ENCODE peak calls at places on chromosomes 7 and 10, in nine cellular contexts. P is uterus, E is cardiac muscle cell, B is neural progenitor cell, Q is heart right ventricle, Y is DND-41, T is heart left ventricle, M is upper lobe of right lung, W is transverse colon. N is an unnamed sample.

GRCh38 chr10:69838853-69839252 is 37.1 kb downstream of the COL13A1 start:
- DNase-seq in W (no peak), B (no peak), T (no peak), E (peak), P (no peak), Q (no peak), Y (no peak), M (no peak), N (no peak)

GRCh38 chr10:110535958-110536891 is 31.3 kb upstream of the SMC3 start:
- DNase-seq in Y (peak), W (peak), M (peak), B (peak), Q (no peak), T (peak), P (no peak), E (peak), N (peak)

GRCh38 chr10:104123397-104123796 is 1.4 kb downstream of the SFR1 start:
- DNase-seq in M (no peak), E (peak), W (no peak), B (no peak), Q (no peak), P (no peak), T (no peak), Y (no peak), N (no peak)

GRCh38 chr10:93106631-93107072 is 33.0 kb downstream of the CYP26A1 start:
- DNase-seq in M (no peak), T (no peak), P (no peak), Y (no peak), Q (no peak), B (no peak), W (no peak), E (peak), N (no peak)

GRCh38 chr7:79598351-79598750 is 144.9 kb upstream of the MAGI2 start:
- DNase-seq in T (no peak), M (no peak), W (no peak), P (no peak), Q (no peak), Y (no peak), B (no peak), E (no peak), N (no peak)

GRCh38 chr10:91743460-91743859 is 54.8 kb upstream of the TNKS2 start:
- DNase-seq in Y (no peak), E (no peak), W (no peak), P (no peak), M (no peak), B (no peak), Q (no peak), T (no peak), N (no peak)

GRCh38 chr10:71358292-71358691 is 38.4 kb upstream of the CDH23 start:
- DNase-seq in W (no peak), B (no peak), E (peak), T (no peak), Y (no peak), M (no peak), Q (no peak), P (no peak), N (no peak)

GRCh38 chr10:25113231-25114035 is 61.4 kb upstream of the GPR158 start:
- DNase-seq in Y (peak), T (peak), W (peak), Q (peak), B (peak), P (peak), M (peak), E (peak), N (peak)

GRCh38 chr10:49375611-49376010 is 20.3 kb downstream of the DRGX start:
- DNase-seq in B (no peak), E (no peak), P (no peak), Y (no peak), T (no peak), M (no peak), W (no peak), Q (no peak), N (no peak)

GRCh38 chr7:129009437-129009836 is 45.5 kb downstream of the TNPO3 start:
- DNase-seq in Q (no peak), Y (no peak), B (no peak), E (no peak), P (no peak), W (no peak), M (no peak), T (no peak), N (no peak)

GRCh38 chr7:5703572-5704533 is 77.6 kb downstream of the RNF216 start:
- DNase-seq in W (no peak), P (no peak), Y (no peak), Q (no peak), M (no peak), E (no peak), T (no peak), B (peak), N (no peak)

GRCh38 chr10:104029528-104029875 is 56.2 kb downstream of the COL17A1 start:
- DNase-seq in Y (no peak), E (peak), Q (peak), M (no peak), T (peak), W (no peak), B (no peak), P (peak), N (no peak)

GRCh38 chr7:79504607-79505389 is 51.3 kb upstream of the MAGI2 start:
- DNase-seq in M (no peak), Q (no peak), T (no peak), P (no peak), B (peak), Y (no peak), E (peak), W (no peak), N (peak)

GRCh38 chr10:93073539-93074136 is at the start of gene CYP26A1:
- DNase-seq in Y (no peak), B (peak), P (no peak), M (no peak), T (no peak), Q (no peak), W (no peak), E (no peak), N (peak)

GRCh38 chr10:102112210-102112817 is 7.9 kb downstream of the LDB1 start:
- DNase-seq in Q (no peak), B (peak), E (no peak), T (no peak), Y (no peak), W (no peak), P (no peak), M (no peak), N (no peak)
- TF ChIP-seq CTCF in Q (no peak), B (peak), E (peak), T (no peak), Y (peak), W (no peak), P (no peak), M (peak), N (peak)

GRCh38 chr10:17237915-17238444 is 9.9 kb downstream of the VIM start:
- DNase-seq in M (no peak), W (no peak), P (no peak), Y (no peak), E (no peak), T (no peak), Q (no peak), B (no peak), N (no peak)

GRCh38 chr10:17240617-17241016 is 12.6 kb downstream of the VIM start:
- DNase-seq in P (no peak), Y (no peak), Q (no peak), E (no peak), M (no peak), B (no peak), T (no peak), W (no peak), N (no peak)

GRCh38 chr10:17238445-17239275 is 10.6 kb downstream of the VIM start:
- DNase-seq in P (no peak), Q (no peak), E (peak), B (no peak), W (no peak), Y (peak), M (no peak), T (no peak), N (no peak)

GRCh38 chr10:17239671-17240460 is 11.8 kb downstream of the VIM start:
- DNase-seq in Q (no peak), M (no peak), B (no peak), W (no peak), P (no peak), T (no peak), Y (no peak), E (no peak), N (no peak)

DNA sequence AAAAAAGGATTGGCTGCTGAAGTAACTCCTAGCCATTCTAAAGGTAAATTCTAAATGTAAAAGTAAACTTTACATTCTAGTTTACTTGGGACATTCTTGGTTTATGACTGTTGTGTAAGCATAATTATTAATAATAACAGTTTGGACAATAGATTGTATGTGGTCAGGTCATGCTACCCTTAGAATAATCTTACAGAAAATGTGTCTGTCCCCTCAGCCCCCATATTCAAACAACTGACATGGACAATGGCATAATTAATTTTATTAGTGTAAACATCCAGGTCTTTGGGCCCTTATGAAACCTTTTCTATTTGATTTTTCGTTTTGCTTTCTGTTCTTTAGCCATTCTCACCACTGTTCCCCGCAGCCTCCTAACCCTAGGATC is 11.2 kb downstream of the VIM start:
- DNase-seq in E (no peak), B (no peak), W (no peak), Q (no peak), P (no peak), Y (no peak), T (no peak), M (no peak), N (no peak)
- H3K27ac ChIP-seq in E (no peak), B (no peak), W (peak), Q (no peak), P (no peak), Y (no peak), T (no peak), M (no peak), N (no peak)

GRCh38 chr10:98244586-98244985 is 23.4 kb downstream of the LOXL4 start:
- DNase-seq in Y (no peak), Q (no peak), P (no peak), E (no peak), W (no peak), M (no peak), B (no peak), T (no peak), N (no peak)

GRCh38 chr10:98246911-98247820 is 20.8 kb downstream of the LOXL4 start:
- DNase-seq in E (no peak), P (no peak), T (no peak), Y (peak), Q (no peak), W (no peak), M (no peak), B (no peak), N (no peak)

GRCh38 chr10:98238391-98238790 is 29.6 kb downstream of the LOXL4 start:
- DNase-seq in M (no peak), Y (no peak), P (no peak), Q (no peak), W (no peak), T (no peak), B (no peak), E (no peak), N (no peak)

GRCh38 chr10:98240524-98240923 is 27.5 kb downstream of the LOXL4 start:
- DNase-seq in Q (no peak), M (no peak), E (no peak), T (no peak), P (no peak), W (no peak), B (no peak), Y (no peak), N (no peak)

DNA sequence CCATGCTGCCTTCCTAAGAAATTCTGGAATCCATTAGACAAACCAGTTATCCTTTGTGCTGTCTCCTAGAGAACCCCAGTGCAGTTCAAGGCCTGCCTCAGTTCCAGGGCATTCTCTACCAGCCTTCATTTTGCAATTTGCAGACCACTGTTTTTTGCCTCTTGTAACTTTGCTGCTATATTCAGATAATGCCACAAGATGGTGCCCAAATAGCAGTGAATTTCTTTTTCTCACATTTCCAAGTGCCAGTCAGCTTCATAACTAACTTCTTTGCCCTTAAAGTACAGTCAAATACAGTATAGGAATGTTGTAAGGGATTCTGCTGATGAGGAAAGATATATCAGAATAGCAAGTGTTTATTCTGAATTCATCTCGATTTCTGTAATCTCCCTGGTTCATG is 25.2 kb downstream of the LOXL4 start:
- DNase-seq in T (no peak), Q (no peak), E (peak), W (no peak), P (no peak), M (no peak), B (no peak), Y (no peak), N (no peak)
- TF ChIP-seq CTCF in T (peak), Q (peak), E (peak), W (peak), P (peak), M (peak), B (peak), Y (peak), N (peak)

GRCh38 chr7:140719711-140720110 is 23.2 kb downstream of the NDUFB2 start:
- DNase-seq in Q (no peak), Y (no peak), T (no peak), B (no peak), P (no peak), W (no peak), E (peak), M (no peak), N (no peak)
- H3K27ac ChIP-seq in Q (no peak), Y (no peak), T (no peak), B (no peak), P (no peak), W (no peak), E (no peak), M (no peak), N (no peak)

DNA sequence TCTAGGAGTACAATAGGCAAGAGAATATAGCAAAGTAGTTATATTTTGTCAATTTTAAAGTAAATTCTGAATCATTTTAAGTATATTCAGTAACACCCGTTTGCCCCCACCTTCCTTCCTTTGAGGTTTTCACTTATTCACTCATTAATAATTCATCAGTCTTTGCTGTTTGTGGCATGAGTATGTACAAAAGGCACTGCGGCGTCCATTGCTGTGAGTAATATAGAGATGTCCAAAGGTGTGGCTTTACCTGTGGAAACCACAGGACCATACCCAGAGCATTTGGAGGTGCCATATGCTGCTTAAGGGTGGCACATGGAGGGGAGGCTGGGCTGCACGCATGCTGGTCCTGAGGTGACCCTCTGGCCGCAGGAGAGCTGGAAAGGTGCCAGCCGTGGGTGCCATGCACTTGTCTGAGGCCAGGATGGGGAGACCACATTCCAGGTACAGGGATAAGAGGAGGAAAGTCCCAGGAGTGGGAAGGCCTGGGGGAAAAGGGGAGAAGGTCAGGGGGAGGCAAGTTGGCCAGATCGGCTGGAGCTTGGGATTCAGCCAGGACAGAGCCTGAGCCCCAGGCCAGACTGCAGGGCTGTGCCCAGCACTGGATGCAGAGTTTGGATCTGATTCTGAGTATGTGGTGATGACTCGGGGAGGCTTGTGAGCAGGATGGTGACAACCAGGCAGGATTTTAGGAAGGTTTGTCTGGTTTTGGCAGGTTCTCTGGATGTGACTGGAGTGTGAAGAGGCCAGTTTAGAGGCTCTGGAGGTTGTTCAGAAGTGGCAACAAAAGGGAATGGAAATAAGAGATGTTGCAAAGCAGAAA is 223.4 kb downstream of the MGMT start:
- DNase-seq in B (no peak), P (no peak), Y (no peak), W (no peak), T (no peak), E (no peak), Q (no peak), M (no peak), N (no peak)
- TF ChIP-seq CTCF in B (no peak), P (no peak), Y (no peak), W (no peak), T (no peak), E (no peak), Q (no peak), M (no peak), N (no peak)

DNA sequence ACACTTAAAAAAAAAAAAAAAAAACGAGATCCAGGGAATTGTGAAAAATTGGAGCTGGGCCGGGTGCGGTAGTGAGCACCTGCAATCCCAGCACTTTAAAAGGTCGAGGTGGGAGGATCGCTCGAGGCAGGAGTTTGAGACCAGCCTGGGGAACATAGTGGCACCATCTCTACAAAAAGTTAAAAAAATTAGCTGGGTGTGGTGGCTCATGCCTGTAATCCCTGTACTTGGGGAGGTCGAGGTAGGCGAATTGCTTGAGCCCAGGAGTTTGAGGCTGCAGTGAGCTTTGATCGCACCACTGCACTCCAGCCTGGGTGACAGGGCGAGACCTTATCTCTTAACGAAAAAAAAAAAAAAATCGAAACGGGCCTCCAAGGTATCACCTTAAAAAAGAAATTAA is 2.0 kb downstream of the CLDN4 start:
- DNase-seq in M (no peak), Y (no peak), Q (no peak), W (peak), P (no peak), T (no peak), E (no peak), B (no peak), N (peak)
- H3K27ac ChIP-seq in M (peak), Y (no peak), Q (no peak), W (peak), P (no peak), T (no peak), E (no peak), B (no peak), N (no peak)

GRCh38 chr10:78944658-78945333 is 124.0 kb upstream of the ZMIZ1 start:
- DNase-seq in M (no peak), P (peak), Y (no peak), W (peak), T (no peak), E (peak), Q (no peak), B (no peak), N (no peak)
- TF ChIP-seq CTCF in M (no peak), P (no peak), Y (no peak), W (no peak), T (no peak), E (peak), Q (no peak), B (no peak), N (no peak)